ENCODE peak calls at places on chromosomes 4 and X, in five cellular contexts. K is GM23338, T is A549, Q is tibial artery, V is aorta. Y is an unnamed sample.

GRCh38 chrX:67353651-67354370 is 190.0 kb upstream of the AR start:
- DNase-seq in K (no peak), T (no peak), Q (no peak), V (no peak), Y (no peak)

GRCh38 chrX:76279007-76279406 is 106.1 kb downstream of the PBDC1 start:
- DNase-seq in K (peak; percentile 69), T (peak; percentile 6), Q (peak; percentile 24), V (no peak), Y (no peak)

GRCh38 chr4:139129206-139129605 is 47.8 kb downstream of the ELF2 start:
- DNase-seq in K (no peak), T (no peak), Q (no peak), V (no peak), Y (no peak)

GRCh38 chrX:68532828-68533227 is 34.0 kb downstream of the YIPF6 start:
- DNase-seq in K (no peak), T (no peak), Q (no peak), V (no peak), Y (no peak)

GRCh38 chr4:110135523-110135922 is 62.9 kb downstream of the ELOVL6 start:
- DNase-seq in K (no peak), T (no peak), Q (no peak), V (no peak), Y (no peak)

GRCh38 chrX:37776987-37777325 is 2.9 kb upstream of the CYBB start:
- DNase-seq in K (no peak), T (no peak), Q (no peak), V (no peak), Y (no peak)

GRCh38 chr4:186191266-186192067 is at the start of gene CYP4V2:
- DNase-seq in K (peak; percentile 88), T (peak; percentile 42), Q (peak; percentile 82), V (peak; percentile 92), Y (peak; percentile 91)

GRCh38 chrX:29746326-29746725 is 469.0 kb upstream of the MAGEB2 start:
- DNase-seq in K (no peak), T (no peak), Q (no peak), V (no peak), Y (no peak)

GRCh38 chr4:182248295-182248694 is 5.1 kb downstream of the TENM3 start:
- DNase-seq in K (no peak), T (no peak), Q (no peak), V (no peak), Y (no peak)

GRCh38 chr4:112766422-112766821 is 129.5 kb downstream of the LARP7 start:
- DNase-seq in K (peak; percentile 77), T (no peak), Q (peak; percentile 26), V (no peak), Y (no peak)

GRCh38 chr4:88033309-88033708 is 25.9 kb downstream of the PKD2 start:
- DNase-seq in K (peak; percentile 81), T (peak; percentile 23), Q (no peak), V (no peak), Y (no peak)

GRCh38 chrX:71923516-71923915 is 12.9 kb downstream of the NHSL2 start:
- DNase-seq in K (no peak), T (no peak), Q (no peak), V (no peak), Y (no peak)

GRCh38 chrX:19794690-19795089 is 92.7 kb downstream of the SH3KBP1 start:
- DNase-seq in K (no peak), T (no peak), Q (no peak), V (no peak), Y (no peak)

GRCh38 chr4:86730310-86730709 is 118.9 kb downstream of the SLC10A6 start:
- DNase-seq in K (peak; percentile 68), T (no peak), Q (no peak), V (no peak), Y (no peak)

GRCh38 chrX:135060697-135061096 is 8.8 kb upstream of the RTL8A start:
- DNase-seq in K (no peak), T (no peak), Q (no peak), V (no peak), Y (no peak)

GRCh38 chr4:87007345-87008181 is 72.8 kb downstream of the AFF1 start:
- DNase-seq in K (peak; percentile 71), T (no peak), Q (peak; percentile 72), V (peak; percentile 75), Y (no peak)

GRCh38 chr4:10371869-10372471 is 85.3 kb downstream of the ZNF518B start:
- DNase-seq in K (peak; percentile 33), T (no peak), Q (no peak), V (no peak), Y (no peak)

GRCh38 chr4:88659061-88659889 is 38.4 kb downstream of the NAP1L5 start:
- DNase-seq in K (peak; percentile 81), T (peak; percentile 64), Q (peak; percentile 43), V (peak; percentile 49), Y (no peak)

GRCh38 chr4:65658117-65658516 is 12.2 kb downstream of the EPHA5 start:
- DNase-seq in K (peak; percentile 24), T (no peak), Q (no peak), V (no peak), Y (no peak)

GRCh38 chr4:5923306-5923830 is 30.5 kb upstream of the CRMP1 start:
- DNase-seq in K (no peak), T (no peak), Q (no peak), V (no peak), Y (no peak)

GRCh38 chr4:53455766-53456165 is 78.3 kb downstream of the FIP1L1 start:
- DNase-seq in K (no peak), T (no peak), Q (no peak), V (no peak), Y (no peak)

GRCh38 chrX:21929209-21929608 is 11.3 kb upstream of the SMS start:
- DNase-seq in K (no peak), T (no peak), Q (no peak), V (no peak), Y (no peak)

GRCh38 chrX:108704839-108705238 is 31.5 kb downstream of the IRS4 start:
- DNase-seq in K (no peak), T (no peak), Q (no peak), V (no peak), Y (no peak)

GRCh38 chrX:16882188-16882587 is 12.0 kb upstream of the RBBP7 start:
- DNase-seq in K (no peak), T (no peak), Q (peak; percentile 21), V (no peak), Y (no peak)

GRCh38 chr4:118790544-118790943 is 45.4 kb downstream of the SEC24D start:
- DNase-seq in K (no peak), T (no peak), Q (no peak), V (no peak), Y (no peak)

GRCh38 chr4:78627046-78627965 is 75.7 kb downstream of the ANXA3 start:
- DNase-seq in K (no peak), T (no peak), Q (no peak), V (no peak), Y (no peak)

GRCh38 chrX:10395179-10395578 is 225.2 kb downstream of the MID1 start:
- DNase-seq in K (no peak), T (no peak), Q (no peak), V (no peak), Y (no peak)

GRCh38 chrX:27132851-27133250 is 330.3 kb downstream of the PPP4R3C start:
- DNase-seq in K (no peak), T (no peak), Q (no peak), V (no peak), Y (no peak)

DNA sequence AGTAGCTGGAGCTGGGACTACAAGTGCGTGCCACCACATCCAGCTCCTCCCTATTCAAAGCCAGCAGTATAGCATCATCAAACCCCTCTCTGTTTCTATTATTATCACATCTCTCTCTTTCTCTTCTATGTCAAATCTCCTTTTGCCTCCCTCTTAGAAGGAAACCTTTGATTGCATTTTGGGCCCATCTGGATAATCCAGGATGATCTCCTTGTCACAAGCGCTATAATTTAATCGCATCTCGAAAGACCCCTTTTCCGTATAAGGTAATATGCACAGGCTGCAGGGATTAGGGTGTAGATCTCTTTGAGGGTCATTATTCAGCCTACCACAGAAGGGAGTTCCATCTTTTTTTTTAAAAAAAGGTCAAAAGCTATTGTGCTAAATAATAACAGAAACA is 46.4 kb upstream of the TBC1D9 start:
- DNase-seq in K (no peak), T (no peak), Q (no peak), V (no peak), Y (no peak)
- H3K27ac ChIP-seq in K (no peak overlapping the region), T (no peak overlapping the region), Q (no peak overlapping the region), V (no peak overlapping the region), Y (no peak overlapping the region)

DNA sequence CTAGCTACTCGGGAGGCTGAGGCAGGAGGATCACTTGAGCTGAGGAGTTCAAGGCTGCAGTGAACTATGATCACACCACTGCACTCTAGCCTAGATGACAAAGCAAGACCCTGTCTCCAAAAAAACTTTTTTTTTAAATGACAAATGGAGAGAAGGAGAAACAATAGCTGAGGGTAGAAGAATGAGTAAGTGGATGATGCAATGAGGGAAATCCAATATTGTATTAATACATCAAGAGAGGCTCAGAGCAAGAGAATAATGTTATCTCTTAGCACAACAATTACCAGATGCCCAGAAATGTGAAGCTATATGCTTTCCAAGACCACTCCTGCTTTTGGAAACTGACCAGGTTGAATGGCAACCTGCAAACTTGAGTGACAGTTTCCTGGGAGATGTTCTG is 19.9 kb upstream of the GPR173 start:
- DNase-seq in K (no peak), T (no peak), Q (no peak), V (no peak), Y (no peak)
- H3K27ac ChIP-seq in K (no peak overlapping the region), T (no peak overlapping the region), Q (no peak overlapping the region), V (no peak overlapping the region), Y (no peak overlapping the region)

GRCh38 chrX:150846130-150846529 is 52.3 kb downstream of the CD99L2 start:
- DNase-seq in K (no peak), T (no peak), Q (no peak), V (no peak), Y (no peak)
- H3K27ac ChIP-seq in K (no peak overlapping the region), T (peak overlapping the region; percentile 96), Q (no peak overlapping the region), V (no peak overlapping the region), Y (no peak overlapping the region)

GRCh38 chr4:153207027-153207426 is 2.8 kb downstream of the TRIM2 start:
- DNase-seq in K (peak; percentile 44), T (no peak), Q (no peak), V (no peak), Y (no peak)

GRCh38 chr4:153206534-153206933 is 2.3 kb downstream of the TRIM2 start:
- DNase-seq in K (peak; percentile 95), T (no peak), Q (no peak), V (no peak), Y (no peak)

GRCh38 chr4:153205757-153206156 is 1.5 kb downstream of the TRIM2 start:
- DNase-seq in K (peak; percentile 64), T (no peak), Q (no peak), V (no peak), Y (no peak)

GRCh38 chr4:153205028-153205648 is 895 bp downstream of the TRIM2 start:
- DNase-seq in K (peak; percentile 63), T (no peak), Q (no peak), V (no peak), Y (no peak)

DNA sequence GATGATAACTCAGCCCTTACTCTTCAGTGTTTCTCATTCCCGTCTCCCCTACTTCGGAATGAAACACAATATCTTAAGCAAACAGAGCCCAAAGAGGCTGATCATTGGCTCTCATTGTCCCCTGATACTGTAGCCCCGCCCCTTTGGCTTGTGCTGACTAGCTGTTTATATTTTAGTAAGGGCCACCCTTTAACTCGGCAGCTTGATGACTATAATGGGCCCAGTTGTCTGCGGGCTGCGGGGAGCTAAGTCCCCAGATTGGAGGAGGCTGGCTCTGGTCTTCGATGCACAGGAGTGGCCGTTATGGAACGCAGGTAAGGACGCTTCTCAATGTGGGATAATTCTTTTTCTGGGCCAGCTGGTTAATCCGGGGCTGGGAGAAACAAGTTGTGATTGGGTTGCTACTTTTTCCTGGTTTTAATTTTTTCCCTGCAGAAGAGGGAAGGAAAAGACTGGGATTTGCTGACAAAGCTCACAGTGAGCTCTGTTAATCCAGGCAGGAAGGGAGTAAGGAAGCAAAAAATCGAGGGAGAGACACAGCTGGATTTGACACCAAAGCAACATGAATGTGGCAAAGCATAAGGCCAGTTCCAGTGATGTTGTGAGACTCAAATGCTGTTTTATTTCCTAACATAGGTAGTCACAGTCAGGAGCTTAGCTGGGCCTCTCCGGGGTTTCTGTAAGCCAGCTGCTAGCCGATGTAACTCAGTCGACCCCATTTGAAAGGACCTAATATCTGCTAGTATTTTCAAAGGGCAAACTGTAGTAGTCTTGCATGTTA is at the start of gene TRIM2:
- DNase-seq in K (peak; percentile 95), T (no peak), Q (peak; percentile 83), V (peak; percentile 58), Y (no peak)
- H3K27ac ChIP-seq in K (peak within 1 kb of the TSS; percentile 73), T (no peak within 1 kb of the TSS), Q (no peak within 1 kb of the TSS), V (no peak within 1 kb of the TSS), Y (peak within 1 kb of the TSS; percentile 28)

Y was measured in coronary artery.